ENCODE peak calls at places on chromosomes 4 and X, in five cellular contexts. H is tibial artery; L is HT-29; O is activated CD4-positive, alpha-beta T cell treated with anti-CD3 and anti-CD28 coated beads for 24 hours; J is hypothalamus. X is an unnamed sample.

GRCh38 chr4:23368081-23368697 is 521.7 kb downstream of the PPARGC1A start:
- DNase-seq in H (no peak), L (peak; percentile 30), O (no peak), J (no peak), X (peak; percentile 0)

GRCh38 chr4:182679531-182679930 is 237.7 kb downstream of the DCTD start:
- DNase-seq in H (no peak), L (no peak), O (no peak), J (no peak), X (no peak)

GRCh38 chr4:84529169-84529751 is 30.2 kb upstream of the NKX6-1 start:
- DNase-seq in H (no peak), L (peak; percentile 55), O (no peak), J (no peak), X (peak; percentile 46)

GRCh38 chr4:1900624-1901023 is 29.4 kb downstream of the NSD2 start:
- DNase-seq in H (no peak), L (no peak), O (no peak), J (no peak), X (no peak)

GRCh38 chr4:77203380-77204197 is 46.6 kb downstream of the CCNG2 start:
- DNase-seq in H (peak; percentile 61), L (peak; percentile 79), O (peak; percentile 60), J (peak; percentile 58), X (peak; percentile 72)

GRCh38 chr4:43757147-43757546 is 691.5 kb downstream of the KCTD8 start:
- DNase-seq in H (no peak), L (no peak), O (no peak), J (no peak), X (no peak)

GRCh38 chrX:25519258-25519657 is 503.5 kb upstream of the ARX start:
- DNase-seq in H (no peak), L (no peak), O (no peak), J (no peak), X (no peak)

GRCh38 chr4:40744218-40744617 is 5.5 kb upstream of the NSUN7 start:
- DNase-seq in H (no peak), L (no peak), O (no peak), J (no peak), X (no peak)

GRCh38 chr4:99945718-99946345 is 586 bp downstream of the DNAJB14 start:
- DNase-seq in H (no peak), L (peak; percentile 48), O (no peak), J (no peak), X (peak; percentile 56)

GRCh38 chr4:138439143-138439581 is 197.0 kb upstream of the SLC7A11 start:
- DNase-seq in H (no peak), L (no peak), O (no peak), J (no peak), X (no peak)

GRCh38 chrX:154411322-154411980 is at the start of gene TAFAZZIN:
- DNase-seq in H (peak; percentile 45), L (peak; percentile 72), O (peak; percentile 57), J (peak; percentile 24), X (peak; percentile 87)

GRCh38 chrX:14712096-14712495 is 160.8 kb downstream of the FANCB start:
- DNase-seq in H (no peak), L (no peak), O (no peak), J (no peak), X (no peak)

GRCh38 chr4:60637976-60638375 is 562.1 kb upstream of the ADGRL3 start:
- DNase-seq in H (no peak), L (no peak), O (no peak), J (no peak), X (no peak)

GRCh38 chr4:98226396-98226795 is 34.8 kb upstream of the RAP1GDS1 start:
- DNase-seq in H (no peak), L (no peak), O (no peak), J (no peak), X (no peak)

GRCh38 chr4:121650741-121651140 is 46.0 kb downstream of the ANXA5 start:
- DNase-seq in H (no peak), L (no peak), O (no peak), J (no peak), X (no peak)

GRCh38 chr4:73450398-73451004 is 14.5 kb downstream of the AFP start:
- DNase-seq in H (no peak), L (no peak), O (no peak), J (no peak), X (no peak)